ENCODE peak calls at places on chromosomes 7 and 10, in eight cellular contexts. M is activated CD4-positive, alpha-beta T cell treated with anti-CD3 and anti-CD28 coated beads for 48 hours; R is H4; O is posterior vena cava; Q is GF-D8; F is cardiac fibroblast; D is activated T-helper 1 cell treated with Interleukin-2 at 50 U/mL for 16 hours; B is endothelial cell. C is an unnamed sample.

GRCh38 chr10:71029411-71029881 is 141.1 kb upstream of the PCBD1 start:
- DNase-seq in M (no peak), R (no peak), O (peak), Q (no peak), F (no peak), D (no peak), B (no peak), C (no peak)

GRCh38 chr7:139430443-139430842 is 53.0 kb downstream of the KLRG2 start:
- DNase-seq in M (no peak), R (no peak), O (no peak), Q (no peak), F (no peak), D (no peak), B (no peak), C (no peak)

GRCh38 chr10:73039635-73040034 is 57.0 kb downstream of the P4HA1 start:
- DNase-seq in M (no peak), R (no peak), O (no peak), Q (no peak), F (peak), D (no peak), B (no peak), C (no peak)

GRCh38 chr10:543131-543530 is 146.3 kb downstream of the DIP2C start:
- DNase-seq in M (no peak), R (no peak), O (no peak), Q (no peak), F (peak), D (no peak), B (no peak), C (no peak)

GRCh38 chr10:116627386-116627933 is 6.7 kb downstream of the PNLIPRP2 start:
- DNase-seq in M (no peak), R (no peak), O (no peak), Q (no peak), F (no peak), D (no peak), B (peak), C (peak)

GRCh38 chr7:143008007-143008901 is 18.7 kb downstream of the OR9A2 start:
- DNase-seq in M (peak), R (peak), O (peak), Q (peak), F (peak), D (peak), B (peak), C (peak)

GRCh38 chr7:29194594-29195417 is at the start of gene CHN2:
- DNase-seq in M (peak), R (peak), O (peak), Q (no peak), F (peak), D (peak), B (peak), C (peak)

GRCh38 chr10:70192325-70192966 is 22.1 kb upstream of the SAR1A start:
- DNase-seq in M (no peak), R (no peak), O (no peak), Q (no peak), F (peak), D (no peak), B (no peak), C (no peak)

GRCh38 chr10:59625842-59626522 is 83.7 kb downstream of the SLC16A9 start:
- DNase-seq in M (peak), R (peak), O (no peak), Q (peak), F (peak), D (no peak), B (peak), C (peak)

GRCh38 chr10:71040890-71041590 is 152.7 kb upstream of the PCBD1 start:
- DNase-seq in M (no peak), R (no peak), O (peak), Q (no peak), F (no peak), D (no peak), B (no peak), C (no peak)

GRCh38 chr7:35261476-35262285 is 7.8 kb upstream of the TBX20 start:
- DNase-seq in M (peak), R (no peak), O (no peak), Q (no peak), F (no peak), D (no peak), B (no peak), C (peak)

GRCh38 chr10:112649492-112650152 is 202.6 kb downstream of the VTI1A start:
- DNase-seq in M (no peak), R (no peak), O (no peak), Q (no peak), F (peak), D (no peak), B (no peak), C (no peak)